ENCODE peak calls at places on chromosome 17, in five cellular contexts. O, D, T, A and F are unnamed samples.

GRCh38 chr17:499836-500543 is 147.4 kb upstream of the RPH3AL start:
- DNase-seq in A (no peak), T (no peak), O (no peak), D (no peak), F (no peak)

GRCh38 chr17:12510535-12510934 is 155.2 kb upstream of the MYOCD start:
- DNase-seq in O (peak), D (no peak), T (no peak), A (no peak), F (peak)

GRCh38 chr17:41647038-41647813 is 22.9 kb upstream of the KRT17 start:
- DNase-seq in T (no peak), D (no peak), O (no peak), A (no peak), F (no peak)

GRCh38 chr17:77995146-77995852 is 36.8 kb downstream of the TNRC6C start:
- DNase-seq in D (no peak), T (no peak), A (peak), O (no peak), F (no peak)

GRCh38 chr17:32486091-32486700 is 597 bp upstream of the CDK5R1 start:
- DNase-seq in T (no peak), D (peak), A (peak), O (peak), F (peak)

GRCh38 chr17:39695089-39695474 is 4.8 kb upstream of the ERBB2 start:
- DNase-seq in O (no peak), A (no peak), D (no peak), T (no peak), F (no peak)

GRCh38 chr17:73654241-73654640 is 10.0 kb upstream of the SDK2 start:
- DNase-seq in D (no peak), A (no peak), O (no peak), T (no peak), F (no peak)

GRCh38 chr17:45372325-45372869 is 55.6 kb upstream of the MAP3K14 start:
- DNase-seq in A (no peak), D (no peak), T (no peak), O (peak), F (peak)

GRCh38 chr17:48161127-48161905 is 53.8 kb downstream of the SNX11 start:
- DNase-seq in D (no peak), O (no peak), T (no peak), A (no peak), F (no peak)

GRCh38 chr17:48162946-48163506 is 55.5 kb downstream of the SNX11 start:
- DNase-seq in D (no peak), T (no peak), O (peak), A (no peak), F (no peak)

GRCh38 chr17:48160177-48160967 is 52.8 kb downstream of the SNX11 start:
- DNase-seq in A (no peak), D (no peak), T (no peak), O (no peak), F (no peak)

GRCh38 chr17:48162305-48162934 is 54.9 kb downstream of the SNX11 start:
- DNase-seq in T (no peak), O (peak), A (no peak), D (no peak), F (no peak)

GRCh38 chr17:48163809-48164208 is 56.2 kb downstream of the SNX11 start:
- DNase-seq in D (no peak), O (no peak), A (no peak), T (no peak), F (no peak)
- TF ChIP-seq RCOR1 in D (no peak), O (no peak), A (no peak), T (no peak), F (no peak)

GRCh38 chr17:50288306-50288705 is 14.0 kb downstream of the TMEM92 start:
- DNase-seq in T (no peak), A (peak), O (no peak), D (no peak), F (no peak)
- TF ChIP-seq RCOR1 in T (no peak), A (no peak), O (no peak), D (no peak), F (no peak)

DNA sequence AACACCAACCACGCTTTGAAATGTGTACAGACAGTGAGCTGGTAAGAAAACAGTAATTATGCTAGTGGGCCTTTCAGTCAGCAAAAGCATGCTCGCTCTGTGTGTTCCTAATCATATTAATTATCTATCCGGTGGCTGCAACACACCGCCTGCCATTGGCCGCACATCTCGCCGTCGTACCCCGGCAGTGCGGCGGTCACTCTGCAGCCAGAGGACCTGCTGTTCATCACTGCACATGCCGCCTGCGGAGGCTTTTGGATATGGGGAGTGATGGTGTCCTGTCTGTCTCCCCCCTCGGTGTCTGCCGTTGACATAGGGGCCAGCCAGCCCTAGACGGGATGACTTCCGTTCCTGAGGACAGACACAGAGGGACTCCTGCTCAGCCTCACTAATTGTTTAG is 68.5 kb downstream of the RPA1 start:
- DNase-seq in D (no peak), A (peak), T (no peak), O (no peak), F (no peak)
- TF ChIP-seq RCOR1 in D (no peak), A (peak), T (no peak), O (no peak), F (no peak)

DNA sequence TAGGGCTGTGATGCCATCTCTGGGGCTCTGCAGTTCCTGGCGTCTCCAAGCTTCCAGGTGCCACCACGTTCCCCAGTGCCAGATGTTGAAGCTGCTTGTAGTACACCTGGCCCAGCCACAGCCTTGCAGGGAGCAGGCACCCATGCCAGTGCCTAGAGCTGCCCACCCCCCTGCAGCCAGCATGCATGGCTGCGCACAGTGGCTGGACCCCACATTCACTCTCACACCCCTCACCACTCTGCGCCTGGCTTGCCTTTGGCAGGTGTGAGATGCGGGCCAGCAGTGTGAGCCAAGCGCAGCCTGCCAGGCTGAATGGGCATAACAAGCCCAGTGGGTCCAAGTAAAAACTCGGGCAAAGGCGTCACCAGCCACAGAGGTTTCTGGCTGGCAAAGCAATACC is 75.4 kb upstream of the CHMP6 start:
- DNase-seq in A (no peak), O (no peak), T (no peak), D (no peak), F (no peak)
- TF ChIP-seq RCOR1 in A (no peak), O (no peak), T (no peak), D (no peak), F (no peak)

DNA sequence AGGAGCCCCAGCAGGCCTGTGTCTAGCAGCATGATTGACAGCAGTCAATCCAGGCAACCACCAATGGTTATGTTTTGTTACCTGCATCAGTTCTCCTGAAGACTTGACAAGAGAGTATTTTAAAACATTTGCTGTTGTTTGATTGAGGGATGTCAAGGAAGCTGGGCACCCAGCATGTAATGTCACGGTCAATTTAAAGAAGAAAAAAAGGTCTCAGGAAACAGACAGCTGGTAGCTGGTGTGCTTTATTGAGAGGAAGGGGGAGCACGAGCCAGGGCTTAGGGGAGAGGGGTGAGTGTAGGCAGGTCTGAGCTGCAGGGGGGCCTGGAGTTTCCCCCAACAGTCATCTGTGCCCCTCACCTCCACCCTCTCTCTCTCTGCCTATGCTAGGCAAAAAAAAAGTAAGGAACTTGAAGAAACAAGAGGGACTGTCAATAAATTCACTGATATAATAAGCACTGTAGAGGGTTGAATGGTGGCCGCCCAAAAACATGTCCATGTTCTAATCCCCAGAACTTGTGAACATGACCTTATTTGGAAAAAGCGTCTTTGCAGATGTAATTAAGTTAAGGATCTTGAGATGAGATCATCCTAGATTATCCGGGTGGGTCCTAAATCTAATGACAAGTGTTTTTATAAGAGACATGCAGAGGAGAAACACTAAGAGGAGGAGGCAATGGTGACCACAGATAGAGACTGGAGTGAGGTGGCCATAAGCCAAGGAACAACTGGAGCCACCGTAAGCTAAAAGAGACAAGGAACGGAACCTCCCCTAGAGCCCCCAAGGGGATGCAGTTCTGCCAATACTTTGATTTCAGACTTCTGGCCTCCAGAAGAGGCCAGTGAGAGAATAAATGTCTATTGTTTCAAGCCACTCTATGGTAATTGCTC is 14.5 kb downstream of the TSPOAP1 start:
- DNase-seq in A (peak), O (no peak), T (no peak), D (no peak), F (no peak)
- TF ChIP-seq RCOR1 in A (no peak), O (no peak), T (no peak), D (no peak), F (no peak)